ENCODE peak calls at places on chromosome 16, in ten cellular contexts. V is astrocyte of the spinal cord; G is fibroblast of the aortic adventitia; L is WTC11; M is fibroblast of mammary gland; T is fibroblast of lung; Y is omental fat pad; O is fibroblast of pulmonary artery; X is CD4-positive, alpha-beta T cell; N is sigmoid colon. E is an unnamed sample.

GRCh38 chr16:22206013-22206846 is at the start of gene EEF2K:
- DNase-seq in N (peak; percentile 98), T (peak; percentile 95), O (peak; percentile 97), G (peak; percentile 95), M (peak; percentile 95), L (peak; percentile 88), X (peak; percentile 74), Y (peak; percentile 60), V (peak; percentile 96), E (peak; percentile 94)

GRCh38 chr16:60137891-60138290 is 1403.8 kb upstream of the GOT2 start:
- DNase-seq in X (no peak), L (no peak), N (no peak), O (no peak), V (no peak), T (peak; percentile 22), Y (no peak), M (no peak), G (no peak), E (no peak)

GRCh38 chr16:80996688-80997138 is 10.0 kb downstream of the CMC2 start:
- DNase-seq in M (no peak), N (no peak), V (no peak), Y (no peak), O (no peak), G (no peak), L (no peak), T (no peak), X (no peak), E (no peak)

GRCh38 chr16:8926827-8927226 is 36.9 kb downstream of the USP7 start:
- DNase-seq in V (no peak), T (no peak), O (no peak), M (no peak), G (no peak), L (no peak), X (no peak), N (no peak), Y (no peak), E (no peak)

GRCh38 chr16:87190288-87191240 is 126.6 kb downstream of the C16orf95 start:
- DNase-seq in O (no peak), Y (no peak), M (peak; percentile 48), V (no peak), T (peak; percentile 66), N (no peak), G (peak; percentile 38), X (no peak), L (no peak), E (no peak)

GRCh38 chr16:77780378-77780837 is 8.0 kb upstream of the VAT1L start:
- DNase-seq in X (no peak), L (no peak), G (peak; percentile 90), M (peak; percentile 92), Y (no peak), T (peak; percentile 99), O (peak; percentile 74), N (no peak), V (peak; percentile 92), E (no peak)

GRCh38 chr16:12468552-12468951 is 335.1 kb downstream of the CPPED1 start:
- DNase-seq in L (peak; percentile 62), T (no peak), X (no peak), N (peak; percentile 46), O (no peak), V (no peak), Y (no peak), G (no peak), M (no peak), E (no peak)

GRCh38 chr16:54191163-54191562 is 95.4 kb downstream of the IRX3 start:
- DNase-seq in T (no peak), N (no peak), Y (no peak), M (no peak), X (no peak), L (no peak), G (no peak), O (no peak), V (no peak), E (no peak)

GRCh38 chr16:50521246-50521900 is 26.8 kb upstream of the NKD1 start:
- DNase-seq in V (no peak), T (no peak), Y (no peak), N (peak; percentile 19), L (no peak), G (no peak), X (no peak), M (no peak), O (no peak), E (no peak)
- TF ChIP-seq CTCF in V (no peak), T (no peak), Y (no peak), N (no peak), L (no peak), G (no peak), X (peak; percentile 14), M (no peak), O (no peak), E (no peak)

GRCh38 chr16:82002831-82003230 is 8.4 kb downstream of the SDR42E1 start:
- DNase-seq in G (no peak), M (no peak), V (no peak), X (no peak), O (no peak), L (no peak), Y (no peak), T (no peak), N (no peak), E (no peak)

GRCh38 chr16:81995651-81996050 is 15.6 kb downstream of the SDR42E1 start:
- DNase-seq in Y (no peak), L (no peak), T (no peak), M (no peak), N (no peak), V (no peak), O (peak; percentile 11), X (no peak), G (no peak), E (no peak)

GRCh38 chr16:81997738-81998137 is 13.5 kb downstream of the SDR42E1 start:
- DNase-seq in O (peak; percentile 80), N (no peak), X (no peak), L (no peak), G (peak; percentile 78), V (peak; percentile 84), Y (no peak), T (peak; percentile 87), M (peak; percentile 57), E (no peak)

GRCh38 chr16:81994485-81994884 is 16.8 kb downstream of the SDR42E1 start:
- DNase-seq in O (no peak), G (no peak), V (no peak), T (no peak), Y (no peak), M (no peak), X (no peak), L (peak; percentile 37), N (no peak), E (no peak)

DNA sequence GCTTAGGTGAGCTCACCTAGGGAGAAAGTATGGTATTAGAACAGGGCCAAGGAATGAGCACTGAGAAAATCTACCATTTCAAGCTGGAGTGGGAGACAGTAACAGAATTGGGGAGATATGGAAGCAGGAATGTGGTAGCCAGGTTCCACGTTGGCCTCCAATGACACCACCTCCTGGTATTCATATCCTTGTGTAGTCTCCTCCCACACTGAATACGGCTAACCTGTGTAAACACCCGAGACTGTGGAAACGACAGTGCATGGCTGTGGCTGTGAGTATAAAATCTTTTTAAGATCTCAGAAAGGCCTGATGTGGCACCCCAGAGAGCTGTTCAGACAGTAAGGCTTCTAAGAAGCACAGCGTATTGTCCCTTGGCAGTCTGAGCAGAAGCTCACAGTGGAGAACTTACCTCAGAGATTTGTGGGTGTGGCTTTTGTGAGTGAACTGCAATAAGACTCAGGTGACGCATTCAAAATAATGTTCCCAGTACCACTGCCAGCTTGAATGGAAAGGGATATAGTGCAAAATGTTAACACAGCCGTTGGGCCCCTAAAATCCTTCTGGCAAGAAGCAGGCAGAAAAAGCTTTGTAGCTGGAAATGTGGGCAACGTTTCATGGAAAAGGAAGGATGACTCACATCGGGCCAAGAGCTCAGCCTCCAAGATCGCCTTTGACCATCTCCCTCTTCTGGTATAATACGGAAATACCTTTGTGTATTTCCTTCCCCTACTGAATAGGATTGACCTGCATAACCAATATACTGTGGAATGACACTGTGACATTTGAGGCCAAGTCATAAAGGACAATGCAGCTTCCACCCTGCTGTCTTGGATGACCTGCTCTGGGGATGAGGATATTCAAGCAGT is 14.4 kb downstream of the SDR42E1 start:
- DNase-seq in L (no peak), X (no peak), V (peak; percentile 56), N (no peak), M (peak; percentile 52), G (peak; percentile 64), Y (no peak), T (peak; percentile 76), O (peak; percentile 66), E (no peak)
- TF ChIP-seq CTCF in L (no peak), X (no peak), V (peak; percentile 15), N (peak; percentile 32), M (peak; percentile 25), G (peak; percentile 36), Y (no peak), T (peak; percentile 16), O (peak; percentile 37), E (peak; percentile 68)

DNA sequence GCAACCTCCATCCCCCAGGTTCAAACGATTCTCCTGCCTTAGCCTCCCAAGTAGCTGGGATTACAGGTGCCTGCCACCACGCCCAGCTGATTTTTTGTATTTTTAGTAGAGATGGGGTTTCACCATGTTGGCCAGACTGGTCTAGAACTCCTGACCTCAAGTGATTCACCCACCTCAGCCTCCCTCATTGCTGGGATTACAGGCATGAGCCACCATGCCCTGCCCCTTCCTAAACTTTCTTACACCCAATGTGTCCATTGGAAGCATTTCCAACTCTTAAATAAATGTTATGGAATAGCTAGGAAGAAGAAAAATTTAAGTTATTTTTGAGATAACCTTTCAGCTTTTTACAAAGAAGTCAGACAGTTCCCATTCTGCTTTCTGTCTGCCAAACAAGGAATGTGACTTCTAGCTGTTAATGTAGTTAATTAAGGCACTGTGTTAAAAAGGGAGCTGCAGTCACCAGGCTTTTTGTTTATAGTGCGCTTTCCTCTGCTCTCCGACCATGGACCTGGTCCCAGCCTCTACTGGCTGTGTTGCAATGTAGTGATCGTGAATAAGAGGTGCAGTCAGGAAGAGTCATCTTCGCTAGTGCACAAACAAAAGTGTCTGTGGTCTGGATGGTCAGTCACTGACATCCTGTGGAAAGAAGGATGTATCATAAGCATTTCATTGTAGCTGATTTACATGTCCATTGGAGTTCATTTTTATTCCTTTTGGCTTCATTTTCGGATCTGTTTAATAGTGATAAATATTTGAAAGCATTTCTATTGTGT is 39.7 kb downstream of the USP10 start:
- DNase-seq in V (peak; percentile 78), O (peak; percentile 81), G (peak; percentile 71), M (peak; percentile 96), N (peak; percentile 81), X (no peak), T (peak; percentile 94), L (no peak), Y (no peak), E (no peak)
- TF ChIP-seq CTCF in V (no peak), O (no peak), G (no peak), M (peak; percentile 2), N (no peak), X (no peak), T (no peak), L (no peak), Y (no peak), E (peak; percentile 28)

GRCh38 chr16:68037820-68038597 is 14.9 kb downstream of the DUS2 start:
- DNase-seq in V (no peak), O (no peak), T (no peak), L (no peak), N (peak; percentile 28), X (no peak), G (no peak), Y (no peak), M (no peak), E (no peak)

GRCh38 chr16:68035227-68035626 is 12.1 kb downstream of the DUS2 start:
- DNase-seq in O (no peak), X (no peak), N (no peak), M (no peak), G (no peak), V (no peak), T (no peak), Y (no peak), L (no peak), E (no peak)

GRCh38 chr16:68041783-68042182 is 18.7 kb downstream of the DUS2 start:
- DNase-seq in O (no peak), M (no peak), X (no peak), G (no peak), Y (no peak), L (no peak), N (peak; percentile 3), T (no peak), V (no peak), E (no peak)

GRCh38 chr16:68040506-68041288 is 17.6 kb downstream of the DUS2 start:
- DNase-seq in T (peak; percentile 41), O (peak; percentile 67), L (peak; percentile 93), M (peak; percentile 60), V (peak; percentile 61), N (peak; percentile 88), Y (peak; percentile 92), X (peak; percentile 91), G (peak; percentile 63), E (peak; percentile 78)
- TF ChIP-seq CTCF in T (peak; percentile 81), O (peak; percentile 84), L (peak; percentile 88), M (peak; percentile 84), V (peak; percentile 87), N (peak; percentile 80), Y (peak; percentile 61), X (peak; percentile 82), G (peak; percentile 85), E (peak; percentile 92)

E was measured in RWPE2.